ENCODE peak calls at places on chromosomes 16 and 17, in four cellular contexts. T is OCI-LY7, Q is tibial nerve, L is upper lobe of right lung. W is an unnamed sample. For H3K4me1, the result is how much of the 10 kb centered on the place peaks cover.

GRCh38 chr17:3963214-3964201 is 729 bp downstream of the ATP2A3 start:
- DNase-seq in T (peak), Q (no peak), L (peak), W (peak)

GRCh38 chr16:64297863-64298579 is 823.8 kb downstream of the CDH11 start:
- DNase-seq in T (no peak), Q (no peak), L (no peak), W (no peak)

GRCh38 chr16:11412175-11412904 is 67.1 kb downstream of the RMI2 start:
- DNase-seq in T (no peak), Q (no peak), L (no peak), W (no peak)

GRCh38 chr17:2502911-2503580 is 8.6 kb downstream of the METTL16 start:
- DNase-seq in T (no peak), Q (no peak), L (no peak), W (no peak)

GRCh38 chr16:69276143-69277115 is 34.7 kb upstream of the VPS4A start:
- DNase-seq in T (no peak), Q (peak), L (no peak), W (no peak)

GRCh38 chr17:47763913-47764582 is 31.0 kb downstream of the TBX21 start:
- DNase-seq in T (no peak), Q (no peak), L (no peak), W (no peak)

GRCh38 chr16:75402821-75403475 is 30.4 kb downstream of the CFDP1 start:
- DNase-seq in T (peak), Q (peak), L (no peak), W (no peak)

GRCh38 chr17:79538291-79538690 is 72.6 kb downstream of the RBFOX3 start:
- DNase-seq in T (no peak), Q (no peak), L (no peak), W (no peak)

GRCh38 chr17:6303664-6304063 is 131.3 kb downstream of the AIPL1 start:
- DNase-seq in T (peak), Q (no peak), L (no peak), W (no peak)

GRCh38 chr16:56860226-56861020 is 4.6 kb upstream of the SLC12A3 start:
- DNase-seq in T (peak), Q (no peak), L (no peak), W (no peak)

GRCh38 chr16:69084301-69084700 is 21.2 kb upstream of the HAS3 start:
- DNase-seq in T (no peak), Q (no peak), L (no peak), W (no peak)

GRCh38 chr17:47663997-47664941 is 14.6 kb downstream of the KPNB1 start:
- DNase-seq in T (peak), Q (peak), L (no peak), W (no peak)

GRCh38 chr17:652310-652709 is 62.3 kb downstream of the VPS53 start:
- DNase-seq in T (no peak), Q (peak), L (no peak), W (no peak)

GRCh38 chr16:7140899-7141298 is 191.7 kb upstream of the RBFOX1 start:
- DNase-seq in T (no peak), Q (no peak), L (no peak), W (no peak)

GRCh38 chr17:38894276-38894675 is 24.4 kb downstream of the LASP1 start:
- DNase-seq in T (no peak), Q (no peak), L (no peak), W (no peak)
- H3K4me1 ChIP-seq in T (under half), Q (under half), L (half or more), W (under half)

DNA sequence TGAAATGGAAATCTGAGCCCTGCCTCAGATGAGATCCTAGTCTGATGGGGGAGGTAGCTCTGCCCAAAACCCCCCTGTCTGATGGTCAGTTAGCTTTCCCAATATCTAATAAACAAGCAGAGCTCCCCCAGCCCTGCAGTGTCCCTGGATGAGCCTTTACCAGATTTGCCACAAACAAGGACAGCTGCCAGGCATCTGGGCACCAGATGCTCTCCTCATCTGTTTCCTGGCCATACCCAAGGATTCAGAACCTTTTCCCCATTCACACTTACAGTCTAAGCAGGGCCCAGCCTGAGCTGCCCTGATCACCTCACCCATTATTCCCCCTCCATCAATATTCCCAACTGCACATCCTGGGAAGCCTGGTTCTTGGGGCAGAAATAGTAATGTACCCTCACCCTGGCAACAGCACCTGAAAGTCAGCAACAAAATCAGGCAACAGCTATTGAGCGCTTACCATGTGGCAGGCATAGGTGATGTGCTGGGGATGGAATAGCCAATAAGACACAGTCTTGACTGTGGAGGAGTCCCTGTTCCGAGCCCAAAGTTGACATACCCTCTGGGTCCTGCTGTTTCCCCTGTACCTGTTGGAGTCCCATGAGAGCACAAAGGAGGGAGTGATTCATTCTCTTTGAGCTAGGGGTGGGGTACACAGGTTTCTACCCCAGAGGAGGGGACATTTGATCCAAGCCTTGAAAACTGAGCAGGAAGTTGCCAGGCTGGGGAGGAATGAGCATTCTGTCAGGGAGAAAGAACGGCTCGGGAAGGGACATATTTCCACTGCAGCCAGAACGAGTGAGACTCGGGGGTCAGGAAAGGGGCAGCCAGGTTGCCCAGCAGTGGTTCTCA is 147.4 kb downstream of the TMEM132E start:
- DNase-seq in T (no peak), Q (no peak), L (no peak), W (no peak)
- H3K27ac ChIP-seq in T (no peak), Q (no peak), L (no peak), W (no peak)

DNA sequence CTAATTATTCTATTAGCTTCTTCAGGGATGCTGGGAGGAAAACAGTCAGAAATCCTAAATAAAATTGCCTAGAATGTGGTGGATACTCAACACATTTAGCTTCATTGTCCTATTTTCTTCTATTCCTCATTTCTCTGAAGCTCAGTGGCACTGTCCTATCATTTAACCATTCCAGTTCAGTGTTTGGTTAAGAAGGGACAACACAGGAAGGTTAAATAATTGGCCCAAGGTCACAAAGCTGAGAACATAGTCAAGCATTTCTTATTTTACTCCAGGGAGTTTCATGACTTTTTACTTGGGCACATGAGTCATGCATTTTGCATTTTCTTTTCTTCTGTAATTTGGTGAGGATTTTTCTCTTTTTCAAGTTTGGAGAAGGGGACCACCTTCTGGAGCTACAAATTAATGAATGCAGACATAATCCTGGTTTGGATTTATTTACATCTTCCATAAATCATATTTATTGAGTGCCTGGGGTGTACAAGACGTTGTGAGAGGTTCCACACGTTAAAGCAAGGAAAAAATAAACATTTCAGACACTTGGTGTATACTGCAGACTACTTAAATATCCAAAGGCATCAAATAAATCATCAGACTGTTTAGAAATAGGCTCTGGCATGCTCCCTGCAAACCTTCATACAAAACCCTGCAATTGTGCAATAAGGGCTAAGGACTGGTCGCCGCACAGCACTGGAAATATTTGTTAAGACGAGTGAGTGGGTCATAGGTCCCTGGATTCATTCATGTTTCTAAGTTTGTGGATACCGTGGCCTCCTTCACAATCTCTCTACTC is 263.9 kb downstream of the MAF start:
- DNase-seq in T (no peak), Q (no peak), L (no peak), W (no peak)
- H3K4me1 ChIP-seq in T (under half), Q (under half), L (under half), W (under half)

GRCh38 chr16:637081-638018 is 1.2 kb upstream of the METTL26 start:
- DNase-seq in T (peak), Q (peak), L (peak), W (no peak)

GRCh38 chr16:634996-635395 is 1.1 kb downstream of the METTL26 start:
- DNase-seq in T (no peak), Q (no peak), L (no peak), W (no peak)

GRCh38 chr16:635573-636205 is 416 bp downstream of the METTL26 start:
- DNase-seq in T (no peak), Q (no peak), L (no peak), W (no peak)

GRCh38 chr16:638034-638543 is 2.0 kb upstream of the METTL26 start:
- DNase-seq in T (no peak), Q (no peak), L (no peak), W (no peak)

DNA sequence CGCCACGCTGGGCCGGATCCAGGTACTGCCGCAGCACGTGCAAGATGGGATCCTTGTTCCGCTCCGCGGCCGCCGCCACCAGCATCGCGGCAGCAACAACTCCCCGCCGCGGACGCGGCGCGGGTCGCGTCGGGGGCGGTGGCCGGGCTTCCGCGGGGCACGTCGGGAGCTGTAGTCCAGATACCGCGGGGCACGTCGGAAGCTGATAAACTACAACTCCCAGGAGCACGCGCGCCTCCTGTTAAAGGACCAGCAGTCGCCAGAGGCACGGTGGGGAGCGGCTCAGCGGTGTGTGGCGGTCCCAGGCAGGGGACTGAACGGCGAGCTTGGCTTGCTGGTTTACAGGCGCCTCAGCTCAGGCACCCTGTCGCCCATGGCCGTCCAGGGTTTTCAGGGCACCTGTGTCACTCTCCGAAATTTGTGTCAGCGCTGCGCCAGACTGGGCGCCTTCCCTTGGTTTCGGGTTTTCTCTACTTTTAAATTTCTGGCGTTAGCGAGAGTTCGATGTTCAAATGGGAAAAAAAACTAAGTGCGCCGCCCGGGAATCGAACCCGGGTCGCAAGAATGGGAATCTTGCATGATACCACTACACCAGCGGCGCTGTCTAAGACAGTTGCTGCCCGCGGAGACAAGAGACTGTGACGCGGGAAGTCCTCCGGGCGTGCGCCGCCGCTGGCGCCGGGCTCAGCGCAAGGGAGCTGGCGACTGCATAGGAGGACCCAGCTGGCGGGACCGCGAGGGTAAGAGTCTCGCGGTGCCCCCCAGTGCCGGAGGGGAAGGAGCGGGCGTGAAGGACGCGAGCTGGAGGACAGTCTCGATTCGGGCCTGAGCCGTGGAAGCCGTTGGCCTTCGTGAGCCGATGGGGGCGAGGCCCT is at the start of gene METTL26:
- DNase-seq in T (peak), Q (peak), L (peak), W (peak)
- H3K27ac ChIP-seq in T (peak), Q (peak), L (peak), W (peak)

GRCh38 chr17:55726440-55726839 is 3.8 kb upstream of the TMEM100 start:
- DNase-seq in T (no peak), Q (peak), L (no peak), W (peak)

GRCh38 chr17:55720917-55721836 is 1.5 kb downstream of the TMEM100 start:
- DNase-seq in T (no peak), Q (no peak), L (no peak), W (no peak)

GRCh38 chr17:55722742-55723487 is at the start of gene TMEM100:
- DNase-seq in T (no peak), Q (peak), L (no peak), W (no peak)

GRCh38 chr17:55722016-55722706 is 503 bp downstream of the TMEM100 start:
- DNase-seq in T (no peak), Q (no peak), L (no peak), W (no peak)

GRCh38 chr17:55723488-55723848 is 804 bp upstream of the TMEM100 start:
- DNase-seq in T (no peak), Q (no peak), L (no peak), W (no peak)
- H3K4me1 ChIP-seq in T (under half), Q (under half), L (under half), W (under half)